ENCODE peak calls at places on chromosomes 5 and 9, in seven cellular contexts. Z, A, J, K, Y, U and N are unnamed samples.

GRCh38 chr9:126009047-126009446 is 261.9 kb downstream of the PBX3 start:
- DNase-seq in K (no peak), A (no peak), U (no peak), Y (no peak), Z (no peak), J (no peak), N (no peak)

GRCh38 chr9:107751522-107752235 is 262.1 kb upstream of the KLF4 start:
- DNase-seq in J (no peak), Z (no peak), U (peak; percentile 81), K (peak; percentile 63), Y (no peak), A (no peak), N (no peak)

GRCh38 chr5:19314840-19315239 is 673.2 kb downstream of the CDH18 start:
- DNase-seq in A (no peak), Y (no peak), U (peak; percentile 96), Z (no peak), K (no peak), J (no peak), N (no peak)

GRCh38 chr5:9104576-9105339 is 441.1 kb downstream of the SEMA5A start:
- DNase-seq in U (no peak), A (no peak), J (no peak), K (no peak), Y (no peak), Z (no peak), N (no peak)

GRCh38 chr9:71322311-71322710 is 200.9 kb upstream of the TRPM3 start:
- DNase-seq in Z (no peak), U (no peak), K (no peak), A (no peak), J (no peak), Y (no peak), N (no peak)

GRCh38 chr9:93730643-93731042 is 154.3 kb downstream of the PHF2 start:
- DNase-seq in Z (no peak), U (no peak), Y (no peak), K (no peak), J (no peak), A (no peak), N (no peak)

GRCh38 chr5:132070460-132071337 is 2.9 kb upstream of the CSF2 start:
- DNase-seq in U (no peak), K (no peak), Z (no peak), A (no peak), Y (no peak), J (no peak), N (no peak)

GRCh38 chr5:52818360-52818759 is 30.6 kb downstream of the ITGA1 start:
- DNase-seq in A (no peak), K (no peak), Y (no peak), Z (no peak), U (no peak), J (no peak), N (no peak)

GRCh38 chr5:172280937-172281336 is 2.6 kb downstream of the UBTD2 start:
- DNase-seq in A (no peak), J (no peak), Z (no peak), U (no peak), K (peak; percentile 43), Y (no peak), N (no peak)

GRCh38 chr9:75911390-75911789 is 20.9 kb downstream of the PCSK5 start:
- DNase-seq in Y (no peak), U (no peak), J (no peak), K (no peak), A (no peak), Z (no peak), N (no peak)

GRCh38 chr5:16461026-16461425 is 4.6 kb downstream of the ZNF622 start:
- DNase-seq in J (no peak), U (no peak), A (no peak), Z (no peak), K (no peak), Y (no peak), N (no peak)

GRCh38 chr5:113140837-113141661 is 164.5 kb downstream of the DCP2 start:
- DNase-seq in A (no peak), Y (no peak), Z (peak; percentile 38), K (peak; percentile 39), J (no peak), U (peak; percentile 92), N (peak; percentile 81)

GRCh38 chr9:114130624-114131277 is 24.6 kb upstream of the COL27A1 start:
- DNase-seq in A (no peak), Y (no peak), J (no peak), K (no peak), Z (no peak), U (no peak), N (no peak)

GRCh38 chr9:127411122-127411521 is 13.1 kb upstream of the ZNF79 start:
- DNase-seq in U (no peak), K (no peak), Z (no peak), Y (no peak), A (no peak), J (no peak), N (no peak)

GRCh38 chr9:119283118-119283794 is 86.0 kb downstream of the BRINP1 start:
- DNase-seq in J (no peak), Y (no peak), U (peak; percentile 47), Z (peak; percentile 52), K (no peak), A (no peak), N (no peak)

GRCh38 chr5:125912028-125912427 is 511.2 kb upstream of the GRAMD2B start:
- DNase-seq in Y (no peak), Z (no peak), J (no peak), K (no peak), U (no peak), A (no peak), N (no peak)

GRCh38 chr5:112757468-112758208 is 20.0 kb downstream of the APC start:
- DNase-seq in Z (peak; percentile 29), Y (no peak), J (no peak), K (peak; percentile 43), U (peak; percentile 66), A (peak; percentile 41), N (peak; percentile 30)

GRCh38 chr5:43227655-43228054 is 35.6 kb downstream of the NIM1K start:
- DNase-seq in A (peak; percentile 42), U (peak; percentile 59), K (no peak), J (no peak), Z (no peak), Y (no peak), N (no peak)

GRCh38 chr5:72015103-72015548 is 92.1 kb upstream of the MAP1B start:
- DNase-seq in U (peak; percentile 89), K (no peak), J (no peak), Z (no peak), Y (no peak), A (no peak), N (peak; percentile 50)

GRCh38 chr5:54463696-54464095 is 8.2 kb downstream of the HSPB3 start:
- DNase-seq in Y (no peak), U (no peak), A (no peak), J (no peak), K (no peak), Z (no peak), N (no peak)

GRCh38 chr9:15696979-15697378 is 144.1 kb downstream of the CCDC171 start:
- DNase-seq in K (no peak), A (no peak), U (no peak), J (no peak), Y (no peak), Z (peak; percentile 22), N (no peak)

GRCh38 chr5:121949885-121950284 is 11.9 kb upstream of the SRFBP1 start:
- DNase-seq in Z (peak; percentile 51), J (no peak), A (no peak), K (peak; percentile 36), U (peak; percentile 68), Y (no peak), N (no peak)

GRCh38 chr5:161023591-161023990 is 171.6 kb upstream of the ATP10B start:
- DNase-seq in Z (no peak), K (no peak), U (no peak), A (no peak), J (no peak), Y (no peak), N (no peak)

GRCh38 chr9:5698810-5699556 is 70.1 kb downstream of the RIC1 start:
- DNase-seq in Y (no peak), A (no peak), Z (no peak), K (no peak), J (no peak), U (peak; percentile 5), N (no peak)

GRCh38 chr5:173869316-173869715 is 18.8 kb upstream of the CPEB4 start:
- DNase-seq in Z (no peak), Y (no peak), U (no peak), K (no peak), J (no peak), A (no peak), N (no peak)

GRCh38 chr5:168390491-168390890 is 95.8 kb upstream of the RARS1 start:
- DNase-seq in J (no peak), K (no peak), U (peak; percentile 97), Y (no peak), A (no peak), Z (no peak), N (no peak)

GRCh38 chr9:13805566-13805965 is 508.4 kb downstream of the NFIB start:
- DNase-seq in Z (no peak), A (no peak), U (no peak), K (no peak), Y (no peak), J (no peak), N (no peak)

GRCh38 chr5:86768699-86769202 is 151.0 kb downstream of the COX7C start:
- DNase-seq in U (no peak), K (no peak), Y (no peak), A (no peak), Z (no peak), J (no peak), N (no peak)

GRCh38 chr9:133044125-133044524 is 13.3 kb downstream of the GTF3C5 start:
- DNase-seq in J (no peak), K (no peak), A (no peak), Y (no peak), U (no peak), Z (no peak), N (no peak)

GRCh38 chr5:87103616-87104287 is 163.9 kb upstream of the RASA1 start:
- DNase-seq in K (no peak), A (no peak), Z (no peak), U (peak; percentile 22), Y (no peak), J (no peak), N (no peak)

GRCh38 chr5:145246961-145247744 is 588.0 kb downstream of the PRELID2 start:
- DNase-seq in Z (no peak), U (peak; percentile 85), K (no peak), A (no peak), J (no peak), Y (no peak), N (no peak)

GRCh38 chr5:103466494-103466893 is 96.1 kb downstream of the NUDT12 start:
- DNase-seq in U (peak; percentile 66), J (no peak), K (no peak), Y (no peak), A (peak; percentile 55), Z (no peak), N (peak; percentile 20)

GRCh38 chr5:81879936-81880335 is 91.9 kb upstream of the ATG10 start:
- DNase-seq in J (no peak), U (no peak), A (no peak), K (no peak), Z (no peak), Y (no peak), N (no peak)

GRCh38 chr5:36389245-36389644 is 87.5 kb upstream of the RANBP3L start:
- DNase-seq in J (no peak), Y (no peak), Z (no peak), A (no peak), K (no peak), U (no peak), N (peak; percentile 58)

GRCh38 chr9:136644593-136645342 is 17.9 kb upstream of the EGFL7 start:
- DNase-seq in Y (peak; percentile 77), Z (peak; percentile 99), A (no peak), U (peak; percentile 66), K (no peak), J (peak; percentile 59), N (no peak)